ENCODE peak calls at places on chromosome 11, in eight cellular contexts. J is left ventricle myocardium inferior, Z is fibroblast of mammary gland, U is ovary, X is neural progenitor cell, W is GM12865, V is Caco-2, P is lower lobe of right lung. I is an unnamed sample.

GRCh38 chr11:12516387-12517110 is 139.2 kb downstream of the PARVA start:
- DNase-seq in X (no peak), U (no peak), J (no peak), W (no peak), P (no peak), V (peak), Z (no peak), I (peak)

GRCh38 chr11:112454841-112455240 is 194.2 kb upstream of the PLET1 start:
- DNase-seq in V (no peak), U (no peak), J (no peak), P (no peak), W (no peak), X (no peak), Z (no peak), I (no peak)

GRCh38 chr11:121965330-121965729 is 150.7 kb downstream of the BLID start:
- DNase-seq in Z (peak), U (peak), X (no peak), W (no peak), P (no peak), V (no peak), J (peak), I (no peak)

GRCh38 chr11:5486421-5486820 is 2.1 kb upstream of the OR52D1 start:
- DNase-seq in U (no peak), J (no peak), V (no peak), P (no peak), X (no peak), W (no peak), Z (no peak), I (no peak)

GRCh38 chr11:93614111-93614784 is 47.2 kb upstream of the CEP295 start:
- DNase-seq in W (peak), P (no peak), U (no peak), J (no peak), X (peak), Z (no peak), V (no peak), I (no peak)

GRCh38 chr11:64566042-64566914 is 24.7 kb upstream of the SLC22A12 start:
- DNase-seq in X (peak), Z (peak), P (peak), J (no peak), U (peak), W (no peak), V (peak), I (peak)

GRCh38 chr11:48081151-48082010 is 101.0 kb downstream of the PTPRJ start:
- DNase-seq in Z (peak), P (peak), V (no peak), J (peak), U (no peak), X (no peak), W (no peak), I (no peak)

GRCh38 chr11:88288560-88288959 is 49.0 kb downstream of the CTSC start:
- DNase-seq in W (no peak), Z (no peak), U (no peak), J (no peak), X (no peak), P (no peak), V (no peak), I (no peak)

GRCh38 chr11:69113646-69114340 is 41.9 kb upstream of the SMIM38 start:
- DNase-seq in W (no peak), P (peak), J (no peak), Z (no peak), X (no peak), U (no peak), V (no peak), I (no peak)

GRCh38 chr11:111736621-111737055 is 29.6 kb downstream of the PPP2R1B start:
- DNase-seq in U (no peak), V (no peak), Z (no peak), P (no peak), J (no peak), X (no peak), W (no peak), I (no peak)

GRCh38 chr11:117045196-117045595 is 53.0 kb downstream of the SIK3 start:
- DNase-seq in U (no peak), P (no peak), Z (peak), X (peak), J (no peak), V (no peak), W (no peak), I (no peak)

GRCh38 chr11:117039897-117040296 is 58.3 kb downstream of the SIK3 start:
- DNase-seq in U (no peak), Z (peak), V (no peak), P (no peak), J (no peak), W (no peak), X (no peak), I (no peak)

GRCh38 chr11:117044287-117045035 is 53.8 kb downstream of the SIK3 start:
- DNase-seq in J (no peak), W (no peak), P (no peak), V (no peak), U (no peak), Z (no peak), X (no peak), I (no peak)

GRCh38 chr11:117045956-117046355 is 52.3 kb downstream of the SIK3 start:
- DNase-seq in V (no peak), W (no peak), P (no peak), U (no peak), Z (peak), J (no peak), X (no peak), I (no peak)

DNA sequence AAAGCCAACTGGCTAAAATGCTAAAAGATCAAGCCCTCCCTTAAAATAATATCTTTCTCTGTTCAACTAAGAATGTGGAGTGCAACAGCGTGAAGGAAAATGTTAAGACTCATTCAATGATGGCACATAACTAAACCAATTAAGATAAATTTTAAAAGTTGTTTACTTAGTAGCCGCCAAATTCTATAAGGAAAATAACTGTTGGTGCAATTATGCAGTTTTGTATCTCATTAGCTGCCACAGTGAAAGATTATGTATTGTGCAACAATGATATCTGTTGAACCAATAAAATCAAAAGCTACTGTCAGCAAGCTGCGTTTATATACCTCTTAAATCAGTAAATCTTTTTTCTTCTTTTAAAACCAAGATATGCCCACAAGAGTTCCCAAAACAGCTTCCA is 55.5 kb downstream of the SIK3 start:
- DNase-seq in Z (no peak), V (no peak), X (no peak), P (no peak), W (no peak), J (no peak), U (no peak), I (no peak)
- H3K4me3 ChIP-seq in Z (no peak), V (no peak), X (no peak), P (no peak), W (no peak), J (no peak), U (no peak), I (no peak)

DNA sequence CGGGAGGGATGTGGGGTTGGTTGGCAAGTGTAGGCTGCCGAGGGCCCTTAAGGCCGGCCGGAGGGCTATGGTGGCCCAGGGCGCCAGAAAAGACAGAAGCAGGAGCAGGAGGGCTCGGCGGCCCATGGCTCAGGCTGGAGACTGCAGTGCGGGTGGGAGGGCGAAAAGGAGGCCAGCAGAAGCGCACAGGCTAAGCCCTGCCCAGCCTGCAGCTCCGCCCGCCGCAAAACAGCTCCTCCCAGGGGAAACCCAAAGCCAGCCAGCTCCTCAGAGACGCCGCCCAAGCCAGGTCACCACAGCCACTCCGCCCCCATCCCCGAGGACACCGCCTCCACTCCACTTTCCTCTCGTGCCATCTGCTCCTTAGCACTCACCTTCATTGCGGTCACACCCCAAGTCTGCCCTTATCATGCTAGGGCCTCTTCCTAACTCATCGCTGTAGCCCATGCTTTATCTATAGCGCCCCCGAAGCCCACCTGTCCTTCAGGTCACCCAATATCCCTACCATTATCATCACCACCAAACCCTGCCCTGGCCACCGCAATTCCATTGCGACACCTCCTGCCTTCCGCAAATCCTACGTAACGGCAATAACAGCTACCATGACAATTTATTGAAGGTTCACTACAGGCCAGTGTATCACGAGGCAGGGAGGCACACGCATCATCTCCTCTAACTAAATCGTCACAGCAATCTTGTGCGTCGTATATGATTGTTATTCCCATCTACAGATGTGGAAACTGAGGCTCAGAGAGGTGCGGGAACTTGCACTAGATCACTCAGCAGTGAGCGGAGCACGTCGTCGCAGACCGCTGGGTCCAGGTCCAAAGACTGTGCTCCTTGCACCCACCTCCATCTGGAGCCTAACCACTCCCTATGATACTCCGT is at the start of gene PRCP:
- DNase-seq in P (peak), J (peak), X (peak), V (peak), W (peak), U (peak), Z (peak), I (peak)
- TF ChIP-seq CTCF in P (no peak), J (peak), X (no peak), V (no peak), W (no peak), U (no peak), Z (no peak), I (no peak)

DNA sequence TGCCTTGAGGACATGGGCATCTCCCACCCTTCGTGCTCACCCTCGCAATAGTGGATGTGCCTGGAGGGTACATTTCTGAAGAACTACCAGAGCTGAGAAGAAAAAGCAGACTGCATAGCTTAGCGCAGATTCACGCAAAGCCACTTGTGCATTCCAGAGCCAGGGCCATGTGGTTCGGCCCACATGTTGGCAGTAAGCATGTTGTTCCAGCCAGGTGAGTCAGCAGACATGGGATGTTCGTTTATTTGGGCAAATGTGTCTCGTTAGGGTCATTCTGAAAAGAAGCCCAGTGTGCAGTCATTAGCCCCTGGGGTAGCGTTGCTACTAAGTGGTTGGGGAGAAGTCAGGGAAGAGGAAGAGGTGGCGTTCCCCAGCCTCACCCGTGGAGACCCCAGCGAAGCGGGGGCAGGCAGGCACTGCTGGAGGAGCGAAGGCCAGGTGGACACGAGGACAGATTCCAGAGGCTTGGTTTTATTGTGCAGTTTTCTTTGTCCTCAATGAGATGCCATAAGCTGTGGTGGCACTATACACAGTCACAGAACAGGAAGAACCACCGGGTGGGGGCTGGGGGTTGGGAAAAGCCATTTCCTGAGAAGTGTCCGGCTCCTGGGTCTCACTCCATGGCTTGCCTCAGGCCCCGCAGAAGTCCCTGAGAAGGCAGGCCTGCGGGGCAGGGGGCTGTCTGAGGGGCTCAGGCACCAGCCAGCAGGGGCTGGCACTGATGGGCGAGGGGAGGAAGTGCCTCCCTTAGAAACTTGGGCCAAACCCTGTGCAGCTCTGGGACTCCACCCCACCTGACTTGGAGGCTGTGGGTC is 5.0 kb downstream of the THY1 start:
- DNase-seq in U (no peak), Z (peak), W (no peak), P (no peak), X (no peak), V (no peak), J (no peak), I (no peak)
- H3K4me3 ChIP-seq in U (no peak), Z (no peak), W (no peak), P (no peak), X (no peak), V (no peak), J (no peak), I (no peak)

DNA sequence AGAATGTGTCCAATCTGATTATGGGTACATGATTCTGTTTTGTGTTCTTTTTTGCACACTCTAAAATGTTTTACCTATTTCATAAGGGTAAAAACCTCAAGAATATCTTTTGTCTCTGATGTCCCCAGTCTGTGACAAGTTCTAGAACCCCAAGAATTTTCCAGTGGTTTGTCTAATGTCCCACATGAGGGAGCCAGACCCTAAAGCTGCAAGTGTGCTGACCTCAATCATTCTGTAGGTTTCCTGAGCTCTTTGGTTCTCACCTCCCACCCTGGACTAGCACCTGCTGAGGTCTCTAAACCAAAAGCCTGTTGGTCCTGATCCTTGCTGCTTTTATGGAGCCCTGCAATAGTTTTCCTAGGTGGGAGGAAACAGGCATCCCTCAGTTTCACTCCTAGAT is 149.8 kb upstream of the MPPED2 start:
- DNase-seq in U (no peak), Z (no peak), X (peak), J (no peak), W (no peak), P (no peak), V (no peak), I (no peak)
- TF ChIP-seq CTCF in U (no peak), Z (no peak), X (peak), J (peak), W (no peak), P (no peak), V (no peak), I (no peak)

GRCh38 chr11:76207642-76208378 is 1.5 kb upstream of the WNT11 start:
- DNase-seq in W (peak), U (peak), V (peak), X (peak), J (peak), Z (peak), P (peak), I (peak)

GRCh38 chr11:76209671-76209955 is 3.3 kb upstream of the WNT11 start:
- DNase-seq in W (no peak), X (no peak), P (no peak), V (no peak), Z (no peak), J (no peak), U (no peak), I (no peak)

GRCh38 chr11:76209956-76210885 is 3.9 kb upstream of the WNT11 start:
- DNase-seq in W (peak), J (peak), P (peak), U (peak), X (peak), Z (peak), V (peak), I (peak)

GRCh38 chr11:76208829-76209670 is 2.7 kb upstream of the WNT11 start:
- DNase-seq in U (peak), W (peak), J (peak), Z (peak), X (peak), V (peak), P (peak), I (no peak)

GRCh38 chr11:76208438-76208828 is 2.1 kb upstream of the WNT11 start:
- DNase-seq in X (no peak), V (no peak), Z (no peak), W (no peak), U (no peak), J (no peak), P (no peak), I (no peak)
- H3K4me3 ChIP-seq in X (peak), V (peak), Z (peak), W (peak), U (peak), J (peak), P (peak), I (peak)

GRCh38 chr11:119721129-119722120 is 7.6 kb downstream of the NECTIN1 start:
- DNase-seq in W (no peak), Z (peak), J (peak), P (no peak), V (no peak), U (no peak), X (peak), I (no peak)
- TF ChIP-seq CTCF in W (peak), Z (peak), J (peak), P (peak), V (peak), U (no peak), X (peak), I (peak)

GRCh38 chr11:108142304-108142703 is 20.9 kb downstream of the ACAT1 start:
- DNase-seq in U (no peak), Z (no peak), V (no peak), W (no peak), J (no peak), X (no peak), P (no peak), I (no peak)
- H3K4me3 ChIP-seq in U (no peak), Z (no peak), V (no peak), W (no peak), J (no peak), X (no peak), P (no peak), I (no peak)